ENCODE peak calls at places on chromosomes 16 and 17, in nine cellular contexts. Z is thyroid gland, Y is NB4, M is GM12892, B is A549, I is IMR-90, T is right lobe of liver, A is lower leg skin, J is H54. W is an unnamed sample.

GRCh38 chr16:78553268-78554044 is 454.0 kb downstream of the WWOX start:
- DNase-seq in Z (no peak), Y (peak), M (no peak), B (no peak), I (no peak), T (no peak), A (no peak), J (no peak), W (no peak)

GRCh38 chr17:75086496-75087181 is 1.1 kb upstream of the SLC16A5 start:
- DNase-seq in Z (no peak), Y (no peak), M (no peak), B (peak), I (no peak), T (peak), A (no peak), J (no peak), W (no peak)

GRCh38 chr17:19494961-19495806 is 38.5 kb upstream of the SLC47A1 start:
- DNase-seq in Z (no peak), Y (no peak), M (no peak), B (no peak), I (no peak), T (no peak), A (peak), J (no peak), W (no peak)

GRCh38 chr17:11768106-11768505 is 169.8 kb downstream of the DNAH9 start:
- DNase-seq in Z (no peak), Y (no peak), M (no peak), B (no peak), I (no peak), T (no peak), A (no peak), J (no peak), W (no peak)

GRCh38 chr16:82152641-82153094 is 17.4 kb downstream of the MPHOSPH6 start:
- DNase-seq in Z (no peak), Y (no peak), M (no peak), B (peak), I (peak), T (no peak), A (no peak), J (peak), W (no peak)

GRCh38 chr16:12500771-12501170 is 302.9 kb downstream of the CPPED1 start:
- DNase-seq in Z (no peak), Y (peak), M (no peak), B (peak), I (no peak), T (no peak), A (no peak), J (no peak), W (no peak)

GRCh38 chr17:13865650-13866049 is 203.7 kb upstream of the COX10 start:
- DNase-seq in Z (no peak), Y (no peak), M (no peak), B (no peak), I (no peak), T (no peak), A (no peak), J (no peak), W (no peak)

GRCh38 chr17:9291912-9292562 is 270.7 kb downstream of the NTN1 start:
- DNase-seq in Z (peak), Y (peak), M (peak), B (peak), I (peak), T (peak), A (peak), J (peak), W (no peak)

GRCh38 chr17:57408064-57408811 is 151.9 kb downstream of the MSI2 start:
- DNase-seq in Z (no peak), Y (no peak), M (peak), B (no peak), I (no peak), T (no peak), A (no peak), J (no peak), W (no peak)

GRCh38 chr17:7108981-7109380 is 5.6 kb downstream of the ASGR2 start:
- DNase-seq in Z (no peak), Y (no peak), M (no peak), B (no peak), I (no peak), T (peak), A (no peak), J (no peak), W (no peak)

GRCh38 chr17:33942414-33942813 is 312.7 kb upstream of the CCL2 start:
- DNase-seq in Z (no peak), Y (no peak), M (no peak), B (no peak), I (no peak), T (no peak), A (no peak), J (no peak), W (no peak)

GRCh38 chr16:85805442-85806045 is 6.0 kb downstream of the COX4I1 start:
- DNase-seq in Z (no peak), Y (no peak), M (no peak), B (no peak), I (no peak), T (no peak), A (no peak), J (no peak), W (no peak)

GRCh38 chr17:78242024-78242742 is 10.8 kb downstream of the TMEM235 start:
- DNase-seq in Z (no peak), Y (peak), M (no peak), B (no peak), I (peak), T (no peak), A (no peak), J (no peak), W (no peak)

GRCh38 chr17:77419547-77420475 is 279.0 kb downstream of the SEC14L1 start:
- DNase-seq in Z (no peak), Y (peak), M (no peak), B (no peak), I (peak), T (no peak), A (no peak), J (no peak), W (no peak)

GRCh38 chr17:15498107-15498506 is 30.7 kb upstream of the CDRT4 start:
- DNase-seq in Z (no peak), Y (peak), M (no peak), B (peak), I (no peak), T (no peak), A (no peak), J (no peak), W (no peak)

GRCh38 chr16:4249546-4249945 is 7.7 kb upstream of the SRL start:
- DNase-seq in Z (no peak), Y (no peak), M (no peak), B (no peak), I (no peak), T (no peak), A (no peak), J (no peak), W (no peak)

GRCh38 chr17:42342242-42343008 is 45.8 kb downstream of the STAT3 start:
- DNase-seq in Z (no peak), Y (peak), M (no peak), B (no peak), I (peak), T (no peak), A (no peak), J (no peak), W (no peak)

GRCh38 chr16:88932929-88933328 is 44.1 kb downstream of the CBFA2T3 start:
- DNase-seq in Z (no peak), Y (no peak), M (no peak), B (no peak), I (no peak), T (no peak), A (no peak), J (no peak), W (no peak)

GRCh38 chr17:80991645-80992076 is at the start of gene CHMP6:
- DNase-seq in Z (peak), Y (peak), M (peak), B (peak), I (peak), T (peak), A (peak), J (peak), W (no peak)

GRCh38 chr17:37430051-37430591 is 23.4 kb downstream of the TADA2A start:
- DNase-seq in Z (no peak), Y (no peak), M (no peak), B (no peak), I (peak), T (no peak), A (no peak), J (no peak), W (no peak)

GRCh38 chr16:7209598-7209997 is 123.0 kb upstream of the RBFOX1 start:
- DNase-seq in Z (peak), Y (peak), M (no peak), B (no peak), I (no peak), T (no peak), A (no peak), J (no peak), W (no peak)

GRCh38 chr17:70405492-70406220 is 236.3 kb downstream of the KCNJ2 start:
- DNase-seq in Z (no peak), Y (peak), M (no peak), B (peak), I (peak), T (no peak), A (no peak), J (peak), W (no peak)

GRCh38 chr16:11004957-11005610 is 60.7 kb downstream of the CLEC16A start:
- DNase-seq in Z (peak), Y (no peak), M (no peak), B (no peak), I (peak), T (no peak), A (no peak), J (peak), W (no peak)

GRCh38 chr17:79621151-79621940 is 10.5 kb upstream of the RBFOX3 start:
- DNase-seq in Z (no peak), Y (no peak), M (no peak), B (no peak), I (no peak), T (peak), A (peak), J (no peak), W (no peak)

GRCh38 chr16:57473906-57474305 is 11.4 kb downstream of the POLR2C start:
- DNase-seq in Z (no peak), Y (no peak), M (no peak), B (no peak), I (no peak), T (no peak), A (no peak), J (no peak), W (no peak)

GRCh38 chr17:80284631-80285030 is 24.0 kb downstream of the RNF213 start:
- DNase-seq in Z (no peak), Y (peak), M (no peak), B (peak), I (no peak), T (no peak), A (no peak), J (no peak), W (no peak)

GRCh38 chr16:62831235-62831634 is 795.0 kb upstream of the CDH8 start:
- DNase-seq in Z (no peak), Y (no peak), M (no peak), B (no peak), I (no peak), T (no peak), A (no peak), J (no peak), W (no peak)

GRCh38 chr16:87266846-87267245 is 50.3 kb downstream of the C16orf95 start:
- DNase-seq in Z (no peak), Y (no peak), M (no peak), B (no peak), I (no peak), T (no peak), A (peak), J (no peak), W (no peak)

GRCh38 chr16:1871974-1872635 is at the start of gene MEIOB:
- DNase-seq in Z (no peak), Y (no peak), M (no peak), B (peak), I (no peak), T (no peak), A (peak), J (no peak), W (no peak)

GRCh38 chr17:44235583-44235936 is 16.1 kb upstream of the UBTF start:
- DNase-seq in Z (peak), Y (no peak), M (no peak), B (peak), I (peak), T (no peak), A (no peak), J (peak), W (no peak)

GRCh38 chr17:11986179-11986938 is 10.9 kb downstream of the ZNF18 start:
- DNase-seq in Z (no peak), Y (no peak), M (no peak), B (no peak), I (no peak), T (peak), A (no peak), J (no peak), W (no peak)

GRCh38 chr16:12542818-12543699 is 260.6 kb downstream of the CPPED1 start:
- DNase-seq in Z (no peak), Y (no peak), M (no peak), B (no peak), I (no peak), T (no peak), A (no peak), J (no peak), W (no peak)

GRCh38 chr16:56637814-56638750 is at the start of gene MT1A:
- DNase-seq in Z (peak), Y (no peak), M (no peak), B (peak), I (peak), T (peak), A (peak), J (no peak), W (no peak)

DNA sequence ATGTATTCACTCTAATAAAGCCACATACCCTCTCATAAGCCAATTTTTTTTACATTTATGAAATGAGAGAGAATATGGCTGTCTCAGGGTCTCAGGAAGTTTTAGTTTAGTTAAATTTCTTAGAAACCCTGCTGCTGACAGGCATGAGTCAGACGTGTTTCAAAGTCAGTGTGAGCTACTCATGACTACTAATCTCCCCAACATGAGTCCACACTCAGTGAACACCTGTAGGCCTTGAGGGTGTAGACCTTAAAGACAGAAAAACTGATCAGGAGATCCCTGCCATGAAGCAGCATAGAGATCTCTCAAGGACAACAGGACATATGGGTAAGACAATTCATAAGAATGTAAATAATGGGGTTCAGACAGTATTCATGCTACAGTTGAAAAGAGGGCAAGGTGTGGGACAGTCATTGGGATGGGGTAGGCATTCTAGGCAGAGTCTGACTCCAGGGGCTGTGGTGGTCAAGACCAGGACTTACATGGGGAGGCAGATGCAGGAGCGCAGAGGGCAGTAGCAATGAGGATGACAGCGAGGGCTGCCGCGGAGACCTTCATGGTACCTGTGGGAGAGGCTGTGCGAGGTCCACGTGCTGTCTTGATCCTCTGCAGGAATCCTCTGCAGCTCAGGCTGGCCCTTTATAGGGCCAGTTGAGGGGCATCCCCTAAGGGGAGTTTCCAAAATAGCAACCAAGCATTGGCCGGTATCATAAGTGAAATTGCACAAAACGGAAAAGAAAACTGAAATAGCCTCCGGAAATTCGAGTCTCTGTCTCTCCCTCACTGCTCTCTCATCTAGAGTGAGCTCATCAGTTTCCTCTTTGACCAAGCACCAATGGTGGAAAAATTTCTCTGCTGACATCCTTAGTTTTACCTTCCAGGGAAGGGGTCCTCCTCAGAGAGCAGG is at the start of gene CCL5:
- DNase-seq in Z (no peak), Y (peak), M (peak), B (no peak), I (peak), T (no peak), A (no peak), J (no peak), W (no peak)
- TF ChIP-seq POLR2A in Z (no peak), Y (peak), M (peak), B (no peak), I (no peak), T (no peak), A (no peak), J (no peak), W (no peak)

DNA sequence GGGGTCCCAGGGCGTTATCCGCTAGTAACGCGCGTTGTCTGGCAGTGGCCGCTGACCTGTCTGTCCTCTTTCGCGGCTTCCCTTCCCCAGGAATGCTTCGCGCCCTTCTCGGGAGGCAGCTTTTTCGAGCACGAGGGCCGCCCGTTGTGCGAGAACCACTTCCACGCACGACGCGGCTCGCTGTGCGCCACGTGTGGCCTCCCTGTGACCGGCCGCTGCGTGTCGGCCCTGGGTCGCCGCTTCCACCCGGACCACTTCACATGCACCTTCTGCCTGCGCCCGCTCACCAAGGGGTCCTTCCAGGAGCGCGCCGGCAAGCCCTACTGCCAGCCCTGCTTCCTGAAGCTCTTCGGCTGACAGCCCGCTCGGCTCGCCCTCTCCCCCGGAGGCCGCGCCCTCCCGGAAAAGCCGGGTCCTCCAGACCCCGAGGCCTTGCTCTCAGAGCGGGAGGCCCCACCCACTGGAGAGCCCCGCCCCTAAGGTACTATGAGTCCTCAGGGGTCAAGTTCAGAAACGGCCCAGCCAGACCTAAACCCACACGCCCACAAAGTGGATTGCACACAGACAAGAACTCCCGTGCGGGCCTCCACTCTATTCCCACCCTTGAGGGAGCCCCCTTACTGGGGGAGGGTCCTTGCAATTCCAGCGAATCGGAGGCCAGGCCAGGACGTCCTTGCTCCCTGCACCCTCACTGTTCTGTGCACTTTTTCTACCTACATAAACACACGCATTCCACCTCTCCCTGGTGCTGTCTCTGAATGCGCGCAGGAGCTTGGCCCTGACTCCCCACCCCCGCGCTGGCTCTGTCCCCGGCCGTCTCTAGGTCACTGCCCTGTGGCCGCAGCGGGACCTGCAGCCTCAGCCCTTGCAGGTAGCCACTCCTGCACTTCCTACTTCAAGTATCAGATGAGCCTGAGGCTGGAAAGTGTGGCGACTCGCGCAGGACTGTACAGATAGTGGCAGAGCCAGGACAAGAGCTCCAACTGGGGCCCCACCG is 5.4 kb upstream of the SLC5A2 start:
- DNase-seq in Z (peak), Y (peak), M (peak), B (peak), I (no peak), T (peak), A (no peak), J (no peak), W (no peak)
- TF ChIP-seq POLR2A in Z (peak), Y (peak), M (no peak), B (no peak), I (no peak), T (peak), A (no peak), J (no peak), W (no peak)

GRCh38 chr16:31872201-31872600 is 1.4 kb upstream of the ZNF267 start:
- DNase-seq in Z (no peak), Y (no peak), M (no peak), B (no peak), I (no peak), T (no peak), A (no peak), J (no peak), W (no peak)

GRCh38 chr16:31873556-31874353 is at the start of gene ZNF267:
- DNase-seq in Z (peak), Y (peak), M (peak), B (peak), I (peak), T (peak), A (peak), J (peak), W (peak)

GRCh38 chr16:31875112-31875803 is 1.7 kb downstream of the ZNF267 start:
- DNase-seq in Z (no peak), Y (peak), M (no peak), B (no peak), I (peak), T (no peak), A (no peak), J (peak), W (no peak)

GRCh38 chr16:31876955-31877828 is 3.6 kb downstream of the ZNF267 start:
- DNase-seq in Z (peak), Y (peak), M (no peak), B (peak), I (peak), T (no peak), A (no peak), J (peak), W (no peak)

GRCh38 chr16:31874354-31875111 is 926 bp downstream of the ZNF267 start:
- DNase-seq in Z (no peak), Y (peak), M (no peak), B (peak), I (peak), T (no peak), A (no peak), J (no peak), W (no peak)
- TF ChIP-seq POLR2A in Z (no peak), Y (no peak), M (no peak), B (no peak), I (no peak), T (no peak), A (no peak), J (no peak), W (no peak)

GRCh38 chr16:48261569-48261968 is 14.2 kb upstream of the ABCC11 start:
- DNase-seq in Z (no peak), Y (no peak), M (no peak), B (no peak), I (no peak), T (no peak), A (no peak), J (no peak), W (no peak)
- TF ChIP-seq POLR2A in Z (no peak), Y (no peak), M (no peak), B (no peak), I (no peak), T (no peak), A (no peak), J (no peak), W (no peak)

DNA sequence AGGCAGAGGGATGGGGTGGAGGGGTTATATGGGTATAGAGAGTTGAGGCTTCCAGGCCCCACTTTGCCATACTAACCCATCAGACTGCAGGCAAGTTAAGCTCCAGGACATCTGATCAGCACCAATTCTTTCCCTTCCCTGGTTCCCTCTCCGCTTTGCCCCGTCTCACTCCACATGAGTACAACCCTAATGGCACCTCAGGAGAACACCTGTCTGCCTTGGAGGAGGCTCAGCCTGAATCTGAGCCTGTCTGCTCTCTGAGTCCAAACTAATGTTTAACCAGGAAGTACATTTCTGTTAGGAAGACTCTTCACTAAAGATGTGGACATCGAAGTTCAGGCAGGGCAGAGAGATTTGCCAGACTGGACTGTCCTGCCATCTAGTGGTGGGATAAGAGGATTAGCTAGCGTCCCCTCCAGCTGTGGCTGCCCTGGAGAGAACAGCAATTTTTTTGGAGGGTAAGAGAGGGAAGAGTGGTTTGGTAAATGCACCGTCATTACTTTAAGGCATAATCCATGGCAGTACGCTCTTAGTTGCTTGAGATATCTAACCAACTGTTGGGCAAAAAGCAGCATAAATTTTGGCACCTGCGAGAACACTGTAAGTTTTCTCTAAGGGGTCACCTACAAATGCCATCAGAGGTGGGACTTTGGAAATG is 29.2 kb upstream of the LRRC75A start:
- DNase-seq in Z (peak), Y (peak), M (peak), B (peak), I (peak), T (peak), A (peak), J (peak), W (no peak)
- TF ChIP-seq POLR2A in Z (no peak), Y (no peak), M (no peak), B (no peak), I (peak), T (no peak), A (no peak), J (no peak), W (no peak)

GRCh38 chr17:64388961-64389565 is 1.6 kb downstream of the PECAM1 start:
- DNase-seq in Z (no peak), Y (no peak), M (no peak), B (no peak), I (no peak), T (no peak), A (peak), J (no peak), W (no peak)
- TF ChIP-seq POLR2A in Z (no peak), Y (no peak), M (no peak), B (no peak), I (no peak), T (no peak), A (no peak), J (no peak), W (no peak)

W was measured in esophagus squamous epithelium.